ENCODE peak calls at places on chromosomes 1 and 21, in six cellular contexts. H is thyroid gland, U is endothelial cell, D is foreskin fibroblast, A is kidney, Z is epithelial cell of esophagus. O is an unnamed sample.

GRCh38 chr21:15430577-15430976 is 299.2 kb upstream of the USP25 start:
- DNase-seq in H (no peak), U (no peak), D (no peak), A (no peak), Z (no peak), O (no peak)

GRCh38 chr21:36474591-36474990 is 5.3 kb downstream of the CLDN14 start:
- DNase-seq in H (no peak), U (no peak), D (no peak), A (no peak), Z (no peak), O (no peak)

GRCh38 chr1:171794085-171794484 is 12.6 kb downstream of the METTL13 start:
- DNase-seq in H (no peak), U (no peak), D (peak), A (no peak), Z (peak), O (no peak)

GRCh38 chr1:242056988-242057744 is 58.3 kb upstream of the MAP1LC3C start:
- DNase-seq in H (no peak), U (no peak), D (no peak), A (no peak), Z (no peak), O (no peak)

GRCh38 chr1:77888071-77888428 is 374 bp upstream of the NEXN start:
- DNase-seq in H (peak), U (no peak), D (peak), A (no peak), Z (no peak), O (no peak)

GRCh38 chr1:199083680-199084079 is 444.8 kb downstream of the PTPRC start:
- DNase-seq in H (no peak), U (no peak), D (peak), A (no peak), Z (no peak), O (no peak)

GRCh38 chr1:186079084-186079684 is 295.9 kb downstream of the TPR start:
- DNase-seq in H (no peak), U (no peak), D (no peak), A (peak), Z (peak), O (peak)

GRCh38 chr1:243549108-243549507 is 293.3 kb downstream of the SDCCAG8 start:
- DNase-seq in H (no peak), U (no peak), D (peak), A (no peak), Z (peak), O (no peak)

GRCh38 chr1:65825736-65826135 is 33.0 kb downstream of the PDE4B start:
- DNase-seq in H (no peak), U (no peak), D (peak), A (no peak), Z (no peak), O (no peak)

GRCh38 chr1:94884101-94884875 is 42.6 kb downstream of the CNN3 start:
- DNase-seq in H (peak), U (peak), D (peak), A (peak), Z (peak), O (no peak)

GRCh38 chr21:44331650-44332306 is 7.4 kb downstream of the CFAP410 start:
- DNase-seq in H (no peak), U (no peak), D (peak), A (no peak), Z (peak), O (no peak)

GRCh38 chr1:237873487-237873927 is 17.2 kb downstream of the ZP4 start:
- DNase-seq in H (no peak), U (no peak), D (peak), A (no peak), Z (peak), O (no peak)

GRCh38 chr1:229070168-229070567 is 200.7 kb upstream of the RAB4A start:
- DNase-seq in H (peak), U (no peak), D (peak), A (peak), Z (peak), O (no peak)

GRCh38 chr21:42056468-42056867 is 14.6 kb upstream of the UMODL1 start:
- DNase-seq in H (no peak), U (no peak), D (no peak), A (peak), Z (peak), O (no peak)

GRCh38 chr1:16172232-16172830 is 16.5 kb upstream of the EPHA2 start:
- DNase-seq in H (no peak), U (no peak), D (no peak), A (peak), Z (no peak), O (peak)

GRCh38 chr1:119808491-119808890 is 2.8 kb downstream of the REG4 start:
- DNase-seq in H (no peak), U (no peak), D (peak), A (no peak), Z (no peak), O (no peak)

GRCh38 chr1:2110191-2110737 is 60.1 kb downstream of the PRKCZ start:
- DNase-seq in H (no peak), U (no peak), D (no peak), A (peak), Z (no peak), O (peak)

GRCh38 chr1:169906938-169907337 is 13.2 kb upstream of the SCYL3 start:
- DNase-seq in H (no peak), U (no peak), D (peak), A (no peak), Z (no peak), O (no peak)

GRCh38 chr1:168394858-168395257 is 114.2 kb downstream of the TBX19 start:
- DNase-seq in H (no peak), U (no peak), D (no peak), A (no peak), Z (no peak), O (no peak)

GRCh38 chr1:210330279-210330866 is 1.7 kb downstream of the HHAT start:
- DNase-seq in H (no peak), U (no peak), D (peak), A (no peak), Z (peak), O (no peak)

GRCh38 chr1:221683681-221684080 is 58.2 kb downstream of the DUSP10 start:
- DNase-seq in H (no peak), U (no peak), D (peak), A (no peak), Z (peak), O (no peak)

GRCh38 chr21:15761508-15762100 is 31.8 kb downstream of the USP25 start:
- DNase-seq in H (peak), U (no peak), D (no peak), A (no peak), Z (no peak), O (no peak)

GRCh38 chr21:43934116-43934515 is 69.1 kb downstream of the AGPAT3 start:
- DNase-seq in H (no peak), U (no peak), D (no peak), A (no peak), Z (no peak), O (peak)

GRCh38 chr1:228308085-228308601 is 98.5 kb downstream of the TRIM11 start:
- DNase-seq in H (no peak), U (no peak), D (no peak), A (no peak), Z (no peak), O (no peak)

GRCh38 chr1:43492816-43493215 is 37.9 kb upstream of the PTPRF start:
- DNase-seq in H (no peak), U (no peak), D (peak), A (no peak), Z (peak), O (no peak)

GRCh38 chr1:51214615-51215131 is 21.4 kb upstream of the RNF11 start:
- DNase-seq in H (no peak), U (no peak), D (peak), A (no peak), Z (peak), O (no peak)

GRCh38 chr21:41396452-41397107 is 29.5 kb upstream of the MX1 start:
- DNase-seq in H (peak), U (no peak), D (no peak), A (peak), Z (peak), O (no peak)

GRCh38 chr21:34887729-34888568 is 161.2 kb downstream of the RUNX1 start:
- DNase-seq in H (peak), U (peak), D (peak), A (peak), Z (peak), O (peak)

GRCh38 chr21:42724226-42724920 is 71.0 kb downstream of the PDE9A start:
- DNase-seq in H (peak), U (no peak), D (peak), A (peak), Z (peak), O (no peak)

GRCh38 chr1:239274242-239274830 is 112.0 kb upstream of the CHRM3 start:
- DNase-seq in H (no peak), U (no peak), D (peak), A (no peak), Z (no peak), O (no peak)

GRCh38 chr1:209805875-209806760 is at the start of gene IRF6:
- DNase-seq in H (peak), U (peak), D (peak), A (peak), Z (peak), O (no peak)

GRCh38 chr1:208135354-208135753 is 108.8 kb downstream of the PLXNA2 start:
- DNase-seq in H (no peak), U (no peak), D (peak), A (no peak), Z (peak), O (no peak)

GRCh38 chr1:165629848-165630628 is 996 bp upstream of the MGST3 start:
- DNase-seq in H (no peak), U (no peak), D (no peak), A (no peak), Z (no peak), O (no peak)

GRCh38 chr1:205805082-205805711 is 7.8 kb downstream of the SLC41A1 start:
- DNase-seq in H (no peak), U (no peak), D (no peak), A (no peak), Z (peak), O (no peak)

GRCh38 chr1:86504130-86504479 is 35.4 kb downstream of the CLCA1 start:
- DNase-seq in H (peak), U (no peak), D (no peak), A (no peak), Z (no peak), O (no peak)

GRCh38 chr1:26863677-26864060 is 720 bp downstream of the SFN start:
- DNase-seq in H (no peak), U (no peak), D (no peak), A (peak), Z (no peak), O (no peak)

GRCh38 chr1:26861286-26861701 is 1.7 kb upstream of the SFN start:
- DNase-seq in H (no peak), U (no peak), D (peak), A (no peak), Z (peak), O (no peak)

GRCh38 chr1:26861889-26862371 is 1.0 kb upstream of the SFN start:
- DNase-seq in H (no peak), U (no peak), D (no peak), A (peak), Z (peak), O (no peak)

GRCh38 chr1:26862781-26863676 is at the start of gene SFN:
- DNase-seq in H (no peak), U (peak), D (no peak), A (peak), Z (peak), O (peak)

DNA sequence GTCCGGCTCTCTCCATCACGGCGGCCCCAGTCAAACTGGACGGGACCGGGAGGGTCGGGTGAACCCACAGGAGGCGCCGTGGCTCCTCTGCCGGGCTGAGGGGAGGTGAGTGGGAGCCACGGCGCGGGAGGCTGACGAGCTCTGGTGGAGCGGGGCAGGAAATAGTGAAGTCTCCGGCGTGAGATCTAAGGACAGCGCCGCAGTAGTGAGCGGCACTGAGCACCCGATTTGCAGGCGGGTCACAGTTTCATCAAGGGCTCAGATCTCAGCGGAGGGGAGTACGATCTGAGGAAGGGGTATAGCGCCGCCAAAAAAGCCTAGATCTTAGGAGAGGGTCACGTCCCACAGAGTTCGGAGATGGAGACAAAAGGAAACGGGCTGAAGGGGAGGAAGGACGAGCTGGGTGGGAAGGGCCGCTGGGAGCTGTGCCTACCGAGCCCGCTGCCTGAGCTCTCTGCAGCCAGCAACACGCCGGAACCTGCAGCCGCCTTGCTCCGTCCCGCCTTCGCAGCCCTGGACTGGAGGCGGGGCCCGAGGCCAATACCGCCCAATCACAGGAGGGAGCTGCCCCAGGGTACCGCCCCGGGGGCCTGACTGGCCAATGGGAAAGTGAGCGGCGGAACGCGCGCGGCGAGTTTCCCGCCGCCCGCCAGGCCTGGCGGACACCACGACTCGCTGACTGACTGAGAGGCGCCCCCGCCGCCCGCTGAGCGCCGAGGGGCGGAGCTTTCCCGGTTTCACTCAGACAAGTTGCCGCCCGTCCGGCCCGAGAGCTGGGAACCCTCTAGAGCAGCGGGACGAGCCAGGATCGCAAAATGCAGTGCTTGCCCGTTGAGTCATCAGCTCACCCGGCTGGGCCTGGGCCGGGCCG is 1.9 kb downstream of the SFN start:
- DNase-seq in H (peak), U (peak), D (peak), A (peak), Z (peak), O (peak)
- TF ChIP-seq CTCF in H (no peak), U (no peak), D (no peak), A (no peak), Z (no peak), O (peak)

GRCh38 chr1:97186381-97186780 is 464.8 kb downstream of the PTBP2 start:
- DNase-seq in H (no peak), U (peak), D (no peak), A (no peak), Z (peak), O (no peak)
- TF ChIP-seq CTCF in H (no peak), U (no peak), D (no peak), A (no peak), Z (no peak), O (peak)

GRCh38 chr1:211952299-211952698 is 83.1 kb downstream of the INTS7 start:
- DNase-seq in H (no peak), U (no peak), D (no peak), A (no peak), Z (no peak), O (no peak)

GRCh38 chr1:211951856-211952255 is 83.5 kb downstream of the INTS7 start:
- DNase-seq in H (peak), U (no peak), D (peak), A (no peak), Z (peak), O (no peak)

GRCh38 chr1:211947396-211948295 is 87.7 kb downstream of the INTS7 start:
- DNase-seq in H (no peak), U (no peak), D (no peak), A (no peak), Z (no peak), O (no peak)

GRCh38 chr1:211944733-211945500 is 90.4 kb downstream of the INTS7 start:
- DNase-seq in H (peak), U (peak), D (peak), A (peak), Z (peak), O (no peak)

GRCh38 chr1:211948377-211948776 is 87.0 kb downstream of the INTS7 start:
- DNase-seq in H (no peak), U (no peak), D (no peak), A (no peak), Z (no peak), O (no peak)
- TF ChIP-seq CTCF in H (no peak), U (no peak), D (no peak), A (no peak), Z (no peak), O (no peak)

GRCh38 chr21:38815060-38815405 is 9.3 kb downstream of the ETS2 start:
- DNase-seq in H (no peak), U (no peak), D (no peak), A (no peak), Z (peak), O (no peak)

GRCh38 chr21:38814126-38815059 is 8.7 kb downstream of the ETS2 start:
- DNase-seq in H (no peak), U (no peak), D (no peak), A (no peak), Z (no peak), O (no peak)

GRCh38 chr21:38813554-38813953 is 7.8 kb downstream of the ETS2 start:
- DNase-seq in H (no peak), U (no peak), D (no peak), A (no peak), Z (no peak), O (no peak)

GRCh38 chr21:38811257-38811656 is 5.5 kb downstream of the ETS2 start:
- DNase-seq in H (no peak), U (no peak), D (peak), A (no peak), Z (peak), O (no peak)

GRCh38 chr21:38813143-38813542 is 7.4 kb downstream of the ETS2 start:
- DNase-seq in H (no peak), U (no peak), D (no peak), A (no peak), Z (no peak), O (no peak)
- TF ChIP-seq CTCF in H (no peak), U (no peak), D (no peak), A (no peak), Z (no peak), O (no peak)

GRCh38 chr1:82091729-82092128 is 291.0 kb downstream of the ADGRL2 start:
- DNase-seq in H (no peak), U (no peak), D (peak), A (no peak), Z (no peak), O (no peak)
- TF ChIP-seq CTCF in H (no peak), U (no peak), D (no peak), A (no peak), Z (no peak), O (peak)

DNA sequence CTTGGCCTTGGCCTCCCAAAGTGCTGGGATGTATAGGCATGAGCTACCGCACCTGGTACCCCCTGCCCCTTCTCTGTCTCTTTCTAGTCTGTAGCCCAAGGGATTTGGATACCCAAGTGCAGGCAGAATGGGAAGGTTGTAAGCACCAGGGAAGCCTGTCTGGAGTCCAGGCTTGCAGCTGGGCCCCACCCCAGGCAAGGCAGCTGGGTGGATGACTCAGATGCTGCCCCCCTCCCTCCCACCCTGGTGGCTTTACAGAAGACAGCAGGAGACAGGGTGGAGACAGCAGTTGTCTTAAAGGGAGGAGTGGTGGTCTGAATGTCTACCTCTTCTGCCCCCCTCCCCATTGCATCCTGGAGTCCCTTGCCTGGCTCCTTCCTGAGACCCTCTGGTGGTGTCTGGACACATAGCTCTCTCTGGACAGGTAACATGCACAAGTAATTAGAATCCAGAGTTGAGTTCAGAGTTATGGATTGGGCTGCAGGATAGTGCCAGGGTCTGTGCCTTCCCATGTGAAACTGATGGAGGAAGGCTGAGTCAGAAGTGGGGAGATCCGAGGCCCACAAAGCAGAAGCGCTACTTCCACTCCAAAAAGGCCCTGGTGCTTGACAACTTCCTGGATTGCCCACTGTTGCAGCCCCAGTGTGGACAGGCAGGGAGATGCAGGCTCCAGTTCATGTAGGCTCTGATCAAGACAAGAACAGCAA is 5.1 kb downstream of the LMNA start:
- DNase-seq in H (peak), U (no peak), D (peak), A (peak), Z (peak), O (no peak)
- TF ChIP-seq CTCF in H (no peak), U (no peak), D (no peak), A (no peak), Z (peak), O (peak)

GRCh38 chr1:41475859-41476567 is 8.5 kb downstream of the EDN2 start:
- DNase-seq in H (no peak), U (no peak), D (peak), A (peak), Z (peak), O (no peak)
- TF ChIP-seq CTCF in H (no peak), U (no peak), D (no peak), A (no peak), Z (no peak), O (peak)

GRCh38 chr1:914891-915280 is 8.8 kb upstream of the SAMD11 start:
- DNase-seq in H (no peak), U (no peak), D (no peak), A (peak), Z (no peak), O (no peak)

GRCh38 chr1:915295-916172 is 8.2 kb upstream of the SAMD11 start:
- DNase-seq in H (no peak), U (no peak), D (no peak), A (peak), Z (no peak), O (peak)

GRCh38 chr1:912740-913301 is 10.9 kb upstream of the SAMD11 start:
- DNase-seq in H (no peak), U (peak), D (peak), A (peak), Z (peak), O (peak)

GRCh38 chr1:913491-914252 is 10.1 kb upstream of the SAMD11 start:
- DNase-seq in H (no peak), U (peak), D (no peak), A (peak), Z (no peak), O (peak)

GRCh38 chr1:914253-914890 is 9.4 kb upstream of the SAMD11 start:
- DNase-seq in H (peak), U (no peak), D (no peak), A (peak), Z (no peak), O (peak)
- TF ChIP-seq CTCF in H (no peak), U (no peak), D (no peak), A (no peak), Z (no peak), O (no peak)

GRCh38 chr1:178361847-178362246 is 134.9 kb downstream of the CLEC20A start:
- DNase-seq in H (no peak), U (no peak), D (no peak), A (no peak), Z (no peak), O (no peak)
- TF ChIP-seq CTCF in H (no peak), U (no peak), D (no peak), A (no peak), Z (no peak), O (peak)